ENCODE peak calls at places on chromosomes 3 and 15, in seven cellular contexts. N, I, W, K, Y, P and R are unnamed samples. For H3K9me3, the result is how much of the 10 kb centered on the place peaks cover.

GRCh38 chr15:96329403-96329981 is 1.0 kb upstream of the NR2F2 start:
- DNase-seq in N (no peak), I (no peak), W (no peak), K (no peak), Y (no peak), P (no peak), R (no peak)

GRCh38 chr3:3165650-3166049 is 13.8 kb downstream of the CRBN start:
- DNase-seq in N (no peak), I (no peak), W (no peak), K (no peak), Y (no peak), P (no peak), R (no peak)

GRCh38 chr3:69137412-69137811 is 15.0 kb upstream of the LMOD3 start:
- DNase-seq in N (no peak), I (no peak), W (no peak), K (no peak), Y (no peak), P (no peak), R (no peak)

GRCh38 chr15:90644946-90645725 is 72.0 kb upstream of the BLM start:
- DNase-seq in N (no peak), I (peak), W (no peak), K (no peak), Y (no peak), P (no peak), R (no peak)

GRCh38 chr3:124669470-124669869 is 60.8 kb upstream of the UMPS start:
- DNase-seq in N (no peak), I (no peak), W (no peak), K (no peak), Y (no peak), P (no peak), R (peak)

GRCh38 chr3:16697437-16698258 is 92.4 kb upstream of the DAZL start:
- DNase-seq in N (no peak), I (no peak), W (no peak), K (no peak), Y (no peak), P (no peak), R (no peak)

GRCh38 chr3:35638640-35639250 is 580 bp upstream of the ARPP21 start:
- DNase-seq in N (no peak), I (no peak), W (no peak), K (no peak), Y (no peak), P (no peak), R (no peak)

GRCh38 chr15:31574761-31575160 is 248.1 kb downstream of the KLF13 start:
- DNase-seq in N (no peak), I (no peak), W (no peak), K (no peak), Y (peak), P (no peak), R (no peak)

GRCh38 chr3:149197669-149198068 is 24.0 kb downstream of the CP start:
- DNase-seq in N (no peak), I (no peak), W (no peak), K (no peak), Y (peak), P (no peak), R (no peak)

GRCh38 chr15:85367741-85368140 is 12.7 kb upstream of the AKAP13 start:
- DNase-seq in N (no peak), I (no peak), W (no peak), K (no peak), Y (no peak), P (no peak), R (no peak)

GRCh38 chr15:64046347-64047153 is at the start of gene DAPK2:
- DNase-seq in N (peak), I (peak), W (peak), K (peak), Y (peak), P (peak), R (no peak)

GRCh38 chr3:37862219-37862711 is 585 bp downstream of the CTDSPL start:
- DNase-seq in N (peak), I (peak), W (no peak), K (peak), Y (peak), P (peak), R (no peak)

GRCh38 chr3:18046131-18046530 is 303.7 kb upstream of the TBC1D5 start:
- DNase-seq in N (no peak), I (no peak), W (no peak), K (no peak), Y (no peak), P (no peak), R (no peak)

GRCh38 chr15:63892794-63893441 is 59.2 kb upstream of the HERC1 start:
- DNase-seq in N (no peak), I (peak), W (peak), K (peak), Y (no peak), P (peak), R (no peak)

GRCh38 chr15:59138243-59138642 is 33.3 kb downstream of the CCNB2 start:
- DNase-seq in N (peak), I (peak), W (no peak), K (peak), Y (peak), P (no peak), R (no peak)

GRCh38 chr3:36763850-36764703 is at the start of gene DCLK3:
- DNase-seq in N (peak), I (no peak), W (no peak), K (no peak), Y (peak), P (no peak), R (no peak)

GRCh38 chr15:68783226-68784054 is 37.3 kb downstream of the ANP32A start:
- DNase-seq in N (peak), I (peak), W (no peak), K (peak), Y (peak), P (no peak), R (no peak)

GRCh38 chr3:136343446-136343845 is 93.3 kb downstream of the PCCB start:
- DNase-seq in N (no peak), I (no peak), W (no peak), K (no peak), Y (no peak), P (no peak), R (no peak)

GRCh38 chr3:156098437-156099035 is 21.8 kb upstream of the KCNAB1 start:
- DNase-seq in N (no peak), I (no peak), W (no peak), K (no peak), Y (no peak), P (no peak), R (no peak)

DNA sequence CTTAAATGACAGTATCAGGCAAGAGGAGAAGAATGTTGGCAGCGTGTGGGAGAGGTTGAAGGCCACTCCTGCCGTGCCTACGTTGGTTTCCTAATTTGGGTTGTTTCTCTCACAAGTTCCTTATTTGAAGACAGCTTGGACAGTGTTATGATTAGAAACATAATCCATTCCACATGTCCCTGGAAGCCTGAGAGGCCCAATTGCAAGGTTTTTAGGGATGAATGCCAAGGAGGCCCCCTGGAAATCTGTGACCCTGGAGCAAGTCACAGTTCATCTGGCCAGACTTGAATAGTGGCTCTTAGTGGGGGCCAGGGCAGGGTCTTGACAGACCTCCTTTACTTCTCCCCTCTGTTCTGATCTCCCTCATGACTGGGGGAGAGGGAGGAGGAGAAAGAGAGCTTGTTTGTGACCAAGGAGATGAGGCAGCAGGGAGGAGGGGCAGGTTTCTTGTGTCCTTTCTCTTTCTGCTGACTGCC is 584.4 kb upstream of the TBL1XR1 start:
- DNase-seq in N (peak), I (peak), W (peak), K (peak), Y (peak), P (no peak), R (peak)
- H3K27ac ChIP-seq in N (peak), I (peak), W (peak), K (peak), Y (peak), P (no peak), R (peak)

DNA sequence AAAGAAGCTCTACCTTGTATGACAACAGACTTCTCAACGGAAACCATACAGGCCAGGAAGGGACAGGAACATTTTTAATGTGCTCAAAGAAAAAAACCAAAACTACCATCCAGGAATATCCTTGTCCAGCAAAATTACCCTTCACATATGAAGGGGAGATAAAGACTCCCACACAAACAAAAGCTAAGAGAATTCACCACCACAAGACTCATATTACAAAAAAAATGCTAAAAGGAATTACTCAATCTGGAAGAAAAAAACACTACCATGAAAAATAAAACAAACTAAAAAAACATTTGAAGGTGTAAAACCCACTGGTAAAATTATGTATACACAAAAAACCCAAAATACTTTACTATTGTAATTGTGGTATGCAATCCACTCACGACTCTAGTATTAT is 57.2 kb downstream of the DLG1 start:
- DNase-seq in N (no peak), I (no peak), W (no peak), K (no peak), Y (no peak), P (no peak), R (no peak)
- H3K9me3 ChIP-seq in N (half or more), I (under half), W (under half), K (under half), Y (under half), P (half or more), R (under half)

GRCh38 chr3:10560060-10560861 is 54.9 kb upstream of the ATP2B2 start:
- DNase-seq in N (no peak), I (no peak), W (no peak), K (no peak), Y (no peak), P (no peak), R (no peak)
- H3K27ac ChIP-seq in N (no peak), I (no peak), W (no peak), K (no peak), Y (no peak), P (no peak), R (no peak)

GRCh38 chr3:98406034-98406433 is 15.6 kb downstream of the OR5K3 start:
- DNase-seq in N (no peak), I (no peak), W (no peak), K (no peak), Y (no peak), P (no peak), R (no peak)

GRCh38 chr3:98404010-98404409 is 13.5 kb downstream of the OR5K3 start:
- DNase-seq in N (no peak), I (no peak), W (no peak), K (no peak), Y (no peak), P (no peak), R (no peak)

GRCh38 chr3:98398513-98398912 is 8.0 kb downstream of the OR5K3 start:
- DNase-seq in N (no peak), I (no peak), W (no peak), K (no peak), Y (no peak), P (no peak), R (no peak)

GRCh38 chr3:98402507-98402906 is 12.0 kb downstream of the OR5K3 start:
- DNase-seq in N (no peak), I (no peak), W (no peak), K (no peak), Y (no peak), P (no peak), R (no peak)
- H3K9me3 ChIP-seq in N (half or more), I (under half), W (under half), K (under half), Y (under half), P (half or more), R (under half)